ENCODE peak calls at places on chromosomes 3 and 15, in six cellular contexts. J, I, K, G, E and N are unnamed samples. For H3K4me1, the result is how much of the 10 kb centered on the place peaks cover.

GRCh38 chr3:119690043-119690656 is 12.7 kb upstream of the CFAP91 start:
- DNase-seq in J (no peak), I (no peak), K (no peak), G (no peak), E (no peak), N (no peak)

GRCh38 chr3:57094606-57095005 is 34.1 kb downstream of the SPATA12 start:
- DNase-seq in J (no peak), I (no peak), K (no peak), G (no peak), E (no peak), N (no peak)

GRCh38 chr3:42701371-42702065 is 1.1 kb downstream of the HHATL start:
- DNase-seq in J (peak), I (peak), K (peak), G (no peak), E (no peak), N (peak)

GRCh38 chr15:99438222-99438592 is 127.6 kb upstream of the MEF2A start:
- DNase-seq in J (no peak), I (no peak), K (no peak), G (no peak), E (no peak), N (no peak)

GRCh38 chr15:92899910-92900711 is at the start of gene CHD2:
- DNase-seq in J (no peak), I (peak), K (peak), G (peak), E (peak), N (no peak)

GRCh38 chr15:79523266-79523665 is 91.1 kb downstream of the MINAR1 start:
- DNase-seq in J (no peak), I (no peak), K (no peak), G (no peak), E (no peak), N (no peak)

GRCh38 chr3:32481791-32482631 is 20.6 kb downstream of the CMTM6 start:
- DNase-seq in J (no peak), I (no peak), K (no peak), G (no peak), E (no peak), N (no peak)

GRCh38 chr3:137946341-137946973 is 63.5 kb upstream of the CLDN18 start:
- DNase-seq in J (no peak), I (peak), K (peak), G (peak), E (peak), N (peak)

GRCh38 chr3:112005091-112005672 is 6.5 kb downstream of the TAGLN3 start:
- DNase-seq in J (no peak), I (no peak), K (no peak), G (no peak), E (no peak), N (no peak)

GRCh38 chr3:137460944-137461343 is 303.2 kb upstream of the SOX14 start:
- DNase-seq in J (no peak), I (no peak), K (no peak), G (no peak), E (no peak), N (no peak)

GRCh38 chr3:121431717-121432517 is 113.9 kb downstream of the POLQ start:
- DNase-seq in J (no peak), I (peak), K (peak), G (peak), E (no peak), N (no peak)

GRCh38 chr15:95957854-95958253 is 372.6 kb upstream of the NR2F2 start:
- DNase-seq in J (no peak), I (no peak), K (no peak), G (no peak), E (no peak), N (no peak)

GRCh38 chr3:27289769-27290413 is 79.3 kb downstream of the NEK10 start:
- DNase-seq in J (no peak), I (no peak), K (no peak), G (no peak), E (no peak), N (no peak)

GRCh38 chr3:24258727-24259600 is 235.7 kb downstream of the THRB start:
- DNase-seq in J (no peak), I (no peak), K (no peak), G (no peak), E (no peak), N (no peak)

GRCh38 chr15:58475573-58476524 is 44.1 kb downstream of the LIPC start:
- DNase-seq in J (no peak), I (no peak), K (peak), G (no peak), E (no peak), N (no peak)

GRCh38 chr15:75468908-75469307 is 17.4 kb upstream of the SIN3A start:
- DNase-seq in J (no peak), I (no peak), K (no peak), G (no peak), E (no peak), N (no peak)

GRCh38 chr15:34472947-34473346 is 35.3 kb upstream of the GOLGA8A start:
- DNase-seq in J (no peak), I (no peak), K (no peak), G (no peak), E (no peak), N (no peak)

GRCh38 chr15:34473840-34474239 is 36.2 kb upstream of the GOLGA8A start:
- DNase-seq in J (no peak), I (no peak), K (no peak), G (no peak), E (no peak), N (no peak)

GRCh38 chr15:34470892-34471291 is 33.3 kb upstream of the GOLGA8A start:
- DNase-seq in J (no peak), I (no peak), K (no peak), G (no peak), E (no peak), N (no peak)

GRCh38 chr15:34470091-34470490 is 32.5 kb upstream of the GOLGA8A start:
- DNase-seq in J (no peak), I (no peak), K (no peak), G (no peak), E (no peak), N (no peak)
- H3K4me1 ChIP-seq in J (under half), I (under half), K (under half), G (under half), E (under half), N (under half)

GRCh38 chr3:86954751-86955150 is 36.2 kb downstream of the VGLL3 start:
- DNase-seq in J (no peak), I (no peak), K (no peak), G (no peak), E (no peak), N (no peak)

GRCh38 chr3:86958534-86958933 is 32.4 kb downstream of the VGLL3 start:
- DNase-seq in J (no peak), I (no peak), K (no peak), G (no peak), E (no peak), N (no peak)

GRCh38 chr3:86950717-86951116 is 40.2 kb downstream of the VGLL3 start:
- DNase-seq in J (no peak), I (no peak), K (no peak), G (no peak), E (no peak), N (no peak)

GRCh38 chr3:86951343-86951742 is 39.6 kb downstream of the VGLL3 start:
- DNase-seq in J (no peak), I (no peak), K (no peak), G (no peak), E (no peak), N (no peak)

GRCh38 chr3:86954226-86954625 is 36.7 kb downstream of the VGLL3 start:
- DNase-seq in J (no peak), I (no peak), K (no peak), G (no peak), E (no peak), N (no peak)
- H3K4me1 ChIP-seq in J (under half), I (under half), K (under half), G (under half), E (under half), N (under half)

DNA sequence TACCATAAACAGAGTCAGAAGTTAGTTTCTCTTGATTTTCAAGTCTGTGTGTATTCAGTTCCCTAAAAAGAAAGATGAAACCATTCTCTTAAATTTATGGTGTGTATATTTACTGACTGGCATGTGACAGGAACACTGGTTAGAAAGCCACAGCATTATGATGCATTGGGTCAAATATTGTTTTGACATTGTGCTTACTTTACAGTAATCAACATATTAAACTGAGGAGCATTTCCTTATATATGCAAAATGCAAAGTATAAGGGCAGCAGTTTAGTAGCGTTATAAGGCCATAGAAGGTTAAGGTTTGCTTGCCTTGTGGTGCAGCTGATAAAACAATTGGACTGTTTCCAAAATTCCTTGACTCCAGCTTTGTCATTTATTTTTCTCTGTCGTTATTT is 72.9 kb downstream of the EPHA3 start:
- DNase-seq in J (no peak), I (no peak), K (no peak), G (no peak), E (no peak), N (no peak)
- H3K4me1 ChIP-seq in J (under half), I (under half), K (under half), G (under half), E (under half), N (under half)

GRCh38 chr3:9898467-9899229 is 4.0 kb upstream of the IL17RE start:
- DNase-seq in J (no peak), I (no peak), K (peak), G (no peak), E (no peak), N (no peak)
- H3K4me1 ChIP-seq in J (under half), I (under half), K (under half), G (under half), E (under half), N (under half)

GRCh38 chr3:58526124-58526957 is 10.6 kb downstream of the ACOX2 start:
- DNase-seq in J (no peak), I (no peak), K (peak), G (no peak), E (peak), N (peak)
- H3K4me1 ChIP-seq in J (under half), I (under half), K (under half), G (under half), E (under half), N (under half)

GRCh38 chr15:65903296-65904073 is 34.2 kb downstream of the RAB11A start:
- DNase-seq in J (no peak), I (no peak), K (no peak), G (no peak), E (no peak), N (no peak)
- H3K4me1 ChIP-seq in J (under half), I (under half), K (under half), G (under half), E (under half), N (under half)

GRCh38 chr15:78055923-78056713 is 21.4 kb downstream of the TBC1D2B start:
- DNase-seq in J (no peak), I (no peak), K (no peak), G (no peak), E (no peak), N (no peak)
- H3K4me1 ChIP-seq in J (half or more), I (half or more), K (half or more), G (half or more), E (under half), N (under half)

GRCh38 chr3:13548696-13549512 is at the start of gene FBLN2:
- DNase-seq in J (no peak), I (no peak), K (no peak), G (no peak), E (no peak), N (no peak)

GRCh38 chr3:13547591-13548371 is 1.1 kb upstream of the FBLN2 start:
- DNase-seq in J (no peak), I (no peak), K (no peak), G (no peak), E (no peak), N (no peak)

GRCh38 chr3:13544951-13545651 is 3.8 kb upstream of the FBLN2 start:
- DNase-seq in J (no peak), I (no peak), K (no peak), G (no peak), E (no peak), N (no peak)

GRCh38 chr3:13545952-13546454 is 2.9 kb upstream of the FBLN2 start:
- DNase-seq in J (no peak), I (no peak), K (no peak), G (no peak), E (no peak), N (no peak)

DNA sequence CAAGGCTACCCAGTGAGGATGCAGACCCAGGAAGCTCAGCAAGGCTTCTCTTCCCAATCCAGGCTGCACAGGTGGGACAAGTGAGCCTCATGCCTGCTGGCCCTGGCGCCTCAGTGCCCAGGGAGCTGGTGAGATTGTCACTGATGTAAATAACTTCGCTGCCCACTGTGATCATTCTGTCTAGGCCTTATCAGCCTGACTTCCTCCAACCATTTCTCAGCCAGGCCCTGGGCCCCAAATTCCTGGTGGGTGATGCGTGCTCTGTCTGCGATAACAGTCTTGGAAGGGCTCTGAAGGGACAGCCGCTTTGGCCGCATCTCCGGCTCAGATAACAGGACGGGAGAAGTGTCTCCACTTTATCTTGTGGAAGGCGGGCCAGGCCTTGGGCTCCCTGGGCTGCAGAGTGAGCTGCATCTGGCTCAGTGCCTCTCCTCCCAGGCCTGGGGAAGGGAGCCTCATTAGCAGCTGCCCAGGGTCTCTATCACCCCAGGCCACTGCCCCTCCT is 2.2 kb upstream of the FBLN2 start:
- DNase-seq in J (no peak), I (no peak), K (no peak), G (no peak), E (no peak), N (no peak)
- H3K4me1 ChIP-seq in J (under half), I (under half), K (under half), G (under half), E (under half), N (under half)

DNA sequence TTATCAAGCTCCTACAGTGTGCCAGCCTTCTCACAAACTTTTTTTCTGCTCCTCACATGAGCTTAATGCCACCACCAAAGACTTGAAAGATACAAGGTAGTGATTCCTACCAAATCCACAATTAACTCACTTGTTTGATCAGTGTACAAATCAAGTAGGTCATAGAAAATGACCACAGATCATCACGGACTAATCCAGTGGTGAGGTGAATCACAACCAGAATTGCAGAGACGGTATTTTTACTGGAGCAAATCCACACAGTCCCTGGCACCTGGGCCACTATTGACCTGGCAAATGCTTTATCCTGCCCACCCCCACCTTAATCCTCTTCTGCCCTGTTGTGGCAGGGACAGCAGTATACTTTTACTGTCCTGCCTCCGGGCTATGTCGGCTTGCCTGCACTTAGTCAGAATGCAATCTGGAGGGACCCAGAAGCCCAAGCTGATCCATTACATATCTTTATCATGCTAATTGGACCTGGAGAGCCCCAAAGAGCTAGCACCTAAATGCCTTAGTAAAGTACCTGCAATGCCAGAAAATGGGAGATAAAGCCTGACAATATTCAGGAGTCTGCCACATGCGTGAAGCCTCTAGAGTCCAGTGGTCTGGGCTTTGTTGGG is 83.9 kb upstream of the CDV3 start:
- DNase-seq in J (no peak), I (no peak), K (no peak), G (no peak), E (no peak), N (no peak)
- H3K4me1 ChIP-seq in J (under half), I (half or more), K (under half), G (under half), E (under half), N (under half)